ENCODE peak calls at places on chromosomes 4 and X, in seven cellular contexts. Y, B, G, X, Z, L and I are unnamed samples.

GRCh38 chr4:25879991-25880641 is 17.3 kb upstream of the SEL1L3 start:
- DNase-seq in Y (no peak), X (no peak), L (no peak), B (no peak), G (no peak), Z (no peak), I (no peak)

GRCh38 chr4:82499705-82500104 is 62.1 kb downstream of the TMEM150C start:
- DNase-seq in Z (no peak), X (no peak), G (no peak), L (no peak), B (no peak), Y (no peak), I (peak; percentile 5)

GRCh38 chrX:69361286-69361926 is 142.7 kb upstream of the NALF2 start:
- DNase-seq in X (no peak), G (no peak), Z (no peak), L (no peak), Y (no peak), B (no peak), I (no peak)

GRCh38 chrX:49106296-49106695 is 17.2 kb downstream of the GPKOW start:
- DNase-seq in G (no peak), Z (no peak), L (no peak), Y (no peak), B (no peak), X (no peak), I (no peak)

GRCh38 chr4:97493815-97494518 is 649.3 kb downstream of the STPG2 start:
- DNase-seq in Z (no peak), X (no peak), B (peak; percentile 76), G (no peak), L (no peak), Y (no peak), I (no peak)

GRCh38 chr4:17817027-17817426 is 6.2 kb downstream of the NCAPG start:
- DNase-seq in Z (peak; percentile 75), L (no peak), X (no peak), B (peak; percentile 10), Y (peak; percentile 65), G (peak; percentile 76), I (no peak)

GRCh38 chr4:37891221-37892159 is 606 bp downstream of the TBC1D1 start:
- DNase-seq in G (peak; percentile 14), Z (peak; percentile 17), L (peak; percentile 24), Y (peak; percentile 84), X (peak; percentile 45), B (no peak), I (peak; percentile 70)

GRCh38 chr4:26692014-26692726 is 108.3 kb downstream of the TBC1D19 start:
- DNase-seq in X (no peak), B (no peak), L (no peak), Y (no peak), Z (no peak), G (no peak), I (peak; percentile 48)

GRCh38 chrX:42096262-42096939 is 173.0 kb upstream of the CASK start:
- DNase-seq in X (no peak), B (peak; percentile 2), L (no peak), Z (peak; percentile 51), Y (no peak), G (peak; percentile 94), I (no peak)

GRCh38 chrX:47234583-47234982 is 1.8 kb downstream of the USP11 start:
- DNase-seq in L (no peak), B (no peak), G (no peak), Y (no peak), Z (no peak), X (no peak), I (no peak)

GRCh38 chr4:86835677-86836076 is 13.5 kb downstream of the SLC10A6 start:
- DNase-seq in X (no peak), B (no peak), G (no peak), L (no peak), Y (no peak), Z (no peak), I (no peak)

GRCh38 chr4:101604976-101605375 is 185.6 kb upstream of the BANK1 start:
- DNase-seq in Y (no peak), G (no peak), X (no peak), L (no peak), B (no peak), Z (no peak), I (no peak)

GRCh38 chr4:109315818-109316217 is 13.4 kb upstream of the COL25A1 start:
- DNase-seq in X (no peak), B (no peak), Y (no peak), Z (peak; percentile 13), L (no peak), G (no peak), I (peak; percentile 59)

GRCh38 chrX:153762636-153763173 is 1.3 kb upstream of the PLXNB3 start:
- DNase-seq in X (no peak), B (no peak), Z (no peak), G (no peak), Y (no peak), L (no peak), I (peak; percentile 26)

GRCh38 chrX:83658731-83659130 is 150.6 kb downstream of the POU3F4 start:
- DNase-seq in Z (no peak), B (no peak), L (no peak), Y (peak; percentile 9), G (no peak), X (no peak), I (no peak)

GRCh38 chr4:48698029-48698901 is 81.8 kb downstream of the FRYL start:
- DNase-seq in G (peak; percentile 89), L (peak; percentile 30), B (peak; percentile 44), Z (peak; percentile 87), X (peak; percentile 86), Y (no peak), I (peak; percentile 54)

GRCh38 chrX:153771261-153771681 is 7.2 kb downstream of the PLXNB3 start:
- DNase-seq in Z (no peak), Y (no peak), X (no peak), G (no peak), L (no peak), B (no peak), I (no peak)

GRCh38 chr4:181645489-181645888 is 597.7 kb upstream of the TENM3 start:
- DNase-seq in X (no peak), L (no peak), Y (no peak), B (no peak), Z (no peak), G (no peak), I (no peak)

GRCh38 chr4:75939890-75940691 is 722 bp downstream of the NAAA start:
- DNase-seq in B (peak; percentile 36), L (peak; percentile 61), X (peak; percentile 86), Y (peak; percentile 82), G (peak; percentile 74), Z (peak; percentile 59), I (peak; percentile 90)

GRCh38 chrX:45709381-45709780 is 508.7 kb upstream of the DIPK2B start:
- DNase-seq in Y (no peak), X (no peak), L (no peak), B (no peak), G (peak; percentile 20), Z (no peak), I (no peak)

GRCh38 chrX:131830400-131831184 is 192.5 kb upstream of the STK26 start:
- DNase-seq in G (peak; percentile 89), L (peak; percentile 81), X (peak; percentile 83), Z (peak; percentile 82), B (peak; percentile 85), Y (peak; percentile 92), I (peak; percentile 93)

GRCh38 chr4:73257242-73257994 is 1.2 kb downstream of the ANKRD17 start:
- DNase-seq in X (peak; percentile 90), B (peak; percentile 70), Z (peak; percentile 92), Y (peak; percentile 70), L (peak; percentile 38), G (peak; percentile 92), I (peak; percentile 80)

GRCh38 chr4:129829373-129829772 is 733.4 kb downstream of the C4orf33 start:
- DNase-seq in G (no peak), Y (no peak), B (no peak), X (no peak), L (no peak), Z (no peak), I (no peak)

GRCh38 chr4:10007436-10007740 is 13.9 kb downstream of the SLC2A9 start:
- DNase-seq in X (no peak), L (no peak), G (no peak), Y (no peak), B (no peak), Z (no peak), I (no peak)
- H3K27ac ChIP-seq in X (peak overlapping the region; percentile 88), L (no peak overlapping the region), G (no peak overlapping the region), Y (peak overlapping the region; percentile 44), B (peak overlapping the region; percentile 17), Z (no peak overlapping the region), I (peak overlapping the region; percentile 84)

GRCh38 chr4:83860200-83860599 is 324.3 kb downstream of the GPAT3 start:
- DNase-seq in Z (no peak), B (no peak), G (no peak), Y (no peak), X (no peak), L (no peak), I (no peak)

GRCh38 chr4:83855044-83855443 is 319.1 kb downstream of the GPAT3 start:
- DNase-seq in X (no peak), L (no peak), G (peak; percentile 87), Y (no peak), Z (no peak), B (peak; percentile 83), I (no peak)

GRCh38 chr4:83862471-83862870 is 326.6 kb downstream of the GPAT3 start:
- DNase-seq in Z (no peak), Y (no peak), B (no peak), G (peak; percentile 50), L (no peak), X (no peak), I (no peak)

GRCh38 chr4:83858121-83858520 is 322.2 kb downstream of the GPAT3 start:
- DNase-seq in X (no peak), Y (no peak), G (no peak), Z (no peak), L (no peak), B (no peak), I (no peak)
- H3K9ac ChIP-seq in X (no peak overlapping the region), Y (no peak overlapping the region), G (no peak overlapping the region), Z (no peak overlapping the region), L (no peak overlapping the region), B (no peak overlapping the region), I (no peak overlapping the region)

GRCh38 chr4:168551211-168551610 is 54.4 kb downstream of the PALLD start:
- DNase-seq in B (no peak), X (no peak), Y (no peak), G (no peak), Z (no peak), L (no peak), I (no peak)
- H3K27ac ChIP-seq in B (peak overlapping the region; percentile 89), X (no peak overlapping the region), Y (no peak overlapping the region), G (no peak overlapping the region), Z (no peak overlapping the region), L (no peak overlapping the region), I (no peak overlapping the region)

DNA sequence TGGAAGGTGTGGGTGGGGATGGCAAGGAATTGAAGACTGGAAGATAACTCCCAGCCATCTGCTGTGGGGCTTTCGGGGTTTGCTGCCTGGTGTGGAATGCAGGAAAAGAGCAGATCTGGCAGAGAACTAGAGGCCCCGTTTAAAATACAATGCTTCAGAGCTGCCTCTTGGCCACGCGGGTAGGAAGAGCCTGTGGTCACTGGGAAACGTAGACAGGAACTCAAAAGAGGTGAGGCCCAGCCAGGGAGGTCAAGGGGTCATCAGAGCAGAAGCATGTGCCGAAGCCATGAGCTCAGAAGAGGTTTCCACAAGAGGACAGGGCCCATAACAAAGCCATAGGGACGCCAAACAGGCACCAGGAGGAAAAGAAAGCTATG is 14.5 kb upstream of the STS start:
- DNase-seq in X (no peak), G (no peak), L (no peak), Y (no peak), Z (peak; percentile 58), B (no peak), I (peak; percentile 48)
- H3K9ac ChIP-seq in X (no peak overlapping the region), G (peak overlapping the region; percentile 26), L (no peak overlapping the region), Y (no peak overlapping the region), Z (peak overlapping the region; percentile 24), B (peak overlapping the region; percentile 44), I (no peak overlapping the region)